ENCODE peak calls at places on chromosomes 5 and 9, in eight cellular contexts. One of them, this sample, is unnamed.

GRCh38 chr5:76249601-76250000 is 153.5 kb upstream of the IQGAP2 start:
- DNase-seq in foreskin fibroblast: no peak
- DNase-seq in pancreas: no peak
- DNase-seq in Peyer's patch: no peak
- DNase-seq in stomach: no peak
- DNase-seq in right lobe of liver: no peak
- DNase-seq in right atrium auricular region: no peak
- DNase-seq in CD8-positive, alpha-beta T cell: no peak
- DNase-seq in this sample: no peak

GRCh38 chr9:27162045-27162444 is 53.0 kb downstream of the TEK start:
- DNase-seq in CD8-positive, alpha-beta T cell: no peak
- DNase-seq in pancreas: no peak
- DNase-seq in right atrium auricular region: no peak
- DNase-seq in foreskin fibroblast: no peak
- DNase-seq in stomach: no peak
- DNase-seq in right lobe of liver: no peak
- DNase-seq in Peyer's patch: no peak
- DNase-seq in this sample: no peak

GRCh38 chr9:85004818-85005413 is 335.4 kb downstream of the NTRK2 start:
- DNase-seq in stomach: no peak
- DNase-seq in pancreas: no peak
- DNase-seq in Peyer's patch: no peak
- DNase-seq in foreskin fibroblast: no peak
- DNase-seq in right atrium auricular region: no peak
- DNase-seq in CD8-positive, alpha-beta T cell: no peak
- DNase-seq in right lobe of liver: no peak
- DNase-seq in this sample: no peak

GRCh38 chr9:100690438-100690837 is 112.6 kb downstream of the CAVIN4 start:
- DNase-seq in right lobe of liver: no peak
- DNase-seq in pancreas: no peak
- DNase-seq in right atrium auricular region: no peak
- DNase-seq in stomach: no peak
- DNase-seq in CD8-positive, alpha-beta T cell: no peak
- DNase-seq in Peyer's patch: no peak
- DNase-seq in foreskin fibroblast: no peak
- DNase-seq in this sample: no peak

GRCh38 chr5:142587354-142587965 is 98.4 kb downstream of the FGF1 start:
- DNase-seq in right lobe of liver: no peak
- DNase-seq in pancreas: no peak
- DNase-seq in Peyer's patch: no peak
- DNase-seq in stomach: peak
- DNase-seq in CD8-positive, alpha-beta T cell: no peak
- DNase-seq in right atrium auricular region: no peak
- DNase-seq in foreskin fibroblast: peak
- DNase-seq in this sample: no peak

GRCh38 chr5:36422957-36423356 is 121.3 kb upstream of the RANBP3L start:
- DNase-seq in Peyer's patch: no peak
- DNase-seq in foreskin fibroblast: no peak
- DNase-seq in CD8-positive, alpha-beta T cell: no peak
- DNase-seq in stomach: no peak
- DNase-seq in pancreas: no peak
- DNase-seq in right lobe of liver: no peak
- DNase-seq in right atrium auricular region: no peak
- DNase-seq in this sample: no peak

GRCh38 chr5:55172051-55172899 is 702 bp downstream of the CDC20B start:
- DNase-seq in Peyer's patch: peak
- DNase-seq in right atrium auricular region: no peak
- DNase-seq in foreskin fibroblast: peak
- DNase-seq in CD8-positive, alpha-beta T cell: peak
- DNase-seq in stomach: peak
- DNase-seq in right lobe of liver: peak
- DNase-seq in pancreas: no peak
- DNase-seq in this sample: peak

GRCh38 chr9:102867488-102867887 is 127.6 kb upstream of the CYLC2 start:
- DNase-seq in Peyer's patch: no peak
- DNase-seq in CD8-positive, alpha-beta T cell: no peak
- DNase-seq in foreskin fibroblast: no peak
- DNase-seq in pancreas: no peak
- DNase-seq in right atrium auricular region: no peak
- DNase-seq in stomach: no peak
- DNase-seq in right lobe of liver: no peak
- DNase-seq in this sample: no peak

GRCh38 chr5:122121782-122122465 is 7.4 kb upstream of the ZNF474 start:
- DNase-seq in foreskin fibroblast: peak
- DNase-seq in Peyer's patch: no peak
- DNase-seq in stomach: no peak
- DNase-seq in right lobe of liver: no peak
- DNase-seq in CD8-positive, alpha-beta T cell: no peak
- DNase-seq in pancreas: no peak
- DNase-seq in right atrium auricular region: no peak
- DNase-seq in this sample: no peak

GRCh38 chr5:36177715-36178556 is 26.0 kb downstream of the SKP2 start:
- DNase-seq in Peyer's patch: no peak
- DNase-seq in right atrium auricular region: no peak
- DNase-seq in stomach: no peak
- DNase-seq in pancreas: no peak
- DNase-seq in right lobe of liver: no peak
- DNase-seq in CD8-positive, alpha-beta T cell: no peak
- DNase-seq in foreskin fibroblast: peak
- DNase-seq in this sample: peak

GRCh38 chr5:131462479-131462878 is 172.6 kb downstream of the RAPGEF6 start:
- DNase-seq in Peyer's patch: no peak
- DNase-seq in foreskin fibroblast: no peak
- DNase-seq in right lobe of liver: no peak
- DNase-seq in stomach: no peak
- DNase-seq in right atrium auricular region: no peak
- DNase-seq in CD8-positive, alpha-beta T cell: no peak
- DNase-seq in pancreas: no peak
- DNase-seq in this sample: no peak

GRCh38 chr9:123611228-123611627 is 255.2 kb downstream of the CRB2 start:
- DNase-seq in right atrium auricular region: no peak
- DNase-seq in Peyer's patch: no peak
- DNase-seq in foreskin fibroblast: peak
- DNase-seq in pancreas: no peak
- DNase-seq in CD8-positive, alpha-beta T cell: no peak
- DNase-seq in right lobe of liver: no peak
- DNase-seq in stomach: no peak
- DNase-seq in this sample: peak

GRCh38 chr9:135136991-135137390 is 49.5 kb downstream of the OLFM1 start:
- DNase-seq in foreskin fibroblast: no peak
- DNase-seq in pancreas: no peak
- DNase-seq in stomach: no peak
- DNase-seq in Peyer's patch: no peak
- DNase-seq in right atrium auricular region: no peak
- DNase-seq in CD8-positive, alpha-beta T cell: no peak
- DNase-seq in right lobe of liver: no peak
- DNase-seq in this sample: no peak
- H3K4me3 ChIP-seq in foreskin fibroblast: no peak
- H3K4me3 ChIP-seq in pancreas: no peak
- H3K4me3 ChIP-seq in stomach: no peak
- H3K4me3 ChIP-seq in Peyer's patch: no peak
- H3K4me3 ChIP-seq in right atrium auricular region: no peak
- H3K4me3 ChIP-seq in CD8-positive, alpha-beta T cell: no peak
- H3K4me3 ChIP-seq in right lobe of liver: no peak
- H3K4me3 ChIP-seq in this sample: no peak

DNA sequence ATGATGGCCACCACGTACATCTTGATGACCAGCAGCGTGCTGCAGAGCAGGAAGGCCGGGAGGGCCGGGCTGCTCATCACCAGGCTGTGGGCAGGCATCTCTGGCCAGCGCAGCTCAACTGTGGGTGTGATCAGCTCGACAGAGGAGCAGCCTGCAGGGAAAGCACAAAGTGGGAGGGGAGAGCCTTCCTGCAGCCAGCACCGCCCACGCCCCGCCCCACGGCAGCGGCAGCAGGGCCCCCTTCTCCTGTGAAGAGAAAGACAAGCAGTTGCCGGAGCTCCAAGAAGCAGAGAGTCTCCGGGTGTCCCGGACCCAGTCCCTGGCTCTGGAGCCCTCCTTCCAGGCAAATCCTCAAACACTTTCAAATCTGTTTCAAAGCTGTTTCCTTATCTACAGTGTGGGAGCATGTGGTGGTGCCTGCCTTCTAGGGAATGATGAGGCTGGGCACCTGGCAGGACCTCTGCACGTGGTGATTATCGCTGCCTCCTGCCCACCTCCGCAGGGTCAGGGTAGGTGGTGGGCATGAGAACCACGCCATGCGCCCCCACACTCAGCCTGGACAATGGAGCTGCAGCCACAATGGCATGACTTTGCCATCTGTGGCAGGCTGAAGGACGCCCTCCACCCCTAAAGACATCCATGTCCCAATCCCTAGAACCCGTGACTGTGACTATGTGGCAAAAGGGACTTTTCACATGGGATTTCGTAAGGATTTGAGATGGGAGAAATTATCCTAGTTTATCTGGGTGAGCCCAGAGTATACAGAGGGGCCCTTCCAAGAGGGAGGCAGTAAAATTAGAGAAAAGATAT is at the start of gene PTGES:
- DNase-seq in stomach: peak
- DNase-seq in foreskin fibroblast: peak
- DNase-seq in CD8-positive, alpha-beta T cell: peak
- DNase-seq in Peyer's patch: peak
- DNase-seq in right lobe of liver: no peak
- DNase-seq in pancreas: peak
- DNase-seq in right atrium auricular region: peak
- DNase-seq in this sample: peak
- TF ChIP-seq CTCF in stomach: no peak
- TF ChIP-seq CTCF in foreskin fibroblast: no peak
- TF ChIP-seq CTCF in CD8-positive, alpha-beta T cell: no peak
- TF ChIP-seq CTCF in Peyer's patch: no peak
- TF ChIP-seq CTCF in right lobe of liver: no peak
- TF ChIP-seq CTCF in pancreas: no peak
- TF ChIP-seq CTCF in right atrium auricular region: no peak
- TF ChIP-seq CTCF in this sample: no peak

GRCh38 chr5:151686673-151687378 is at the start of gene SPARC:
- DNase-seq in Peyer's patch: peak
- DNase-seq in pancreas: peak
- DNase-seq in right lobe of liver: peak
- DNase-seq in CD8-positive, alpha-beta T cell: no peak
- DNase-seq in foreskin fibroblast: peak
- DNase-seq in right atrium auricular region: peak
- DNase-seq in stomach: no peak
- DNase-seq in this sample: peak
- H3K4me3 ChIP-seq in Peyer's patch: peak
- H3K4me3 ChIP-seq in pancreas: peak
- H3K4me3 ChIP-seq in right lobe of liver: peak
- H3K4me3 ChIP-seq in CD8-positive, alpha-beta T cell: no peak
- H3K4me3 ChIP-seq in foreskin fibroblast: peak
- H3K4me3 ChIP-seq in right atrium auricular region: peak
- H3K4me3 ChIP-seq in stomach: peak
- H3K4me3 ChIP-seq in this sample: peak

GRCh38 chr9:130370226-130370625 is 74.5 kb upstream of the ASS1 start:
- DNase-seq in Peyer's patch: no peak
- DNase-seq in CD8-positive, alpha-beta T cell: no peak
- DNase-seq in right atrium auricular region: no peak
- DNase-seq in foreskin fibroblast: no peak
- DNase-seq in right lobe of liver: no peak
- DNase-seq in stomach: no peak
- DNase-seq in pancreas: no peak
- DNase-seq in this sample: no peak

GRCh38 chr9:130366072-130366471 is 78.7 kb upstream of the ASS1 start:
- DNase-seq in right lobe of liver: no peak
- DNase-seq in right atrium auricular region: no peak
- DNase-seq in CD8-positive, alpha-beta T cell: no peak
- DNase-seq in stomach: no peak
- DNase-seq in Peyer's patch: no peak
- DNase-seq in pancreas: no peak
- DNase-seq in foreskin fibroblast: no peak
- DNase-seq in this sample: no peak

GRCh38 chr9:130366888-130367550 is 77.7 kb upstream of the ASS1 start:
- DNase-seq in foreskin fibroblast: no peak
- DNase-seq in pancreas: no peak
- DNase-seq in stomach: no peak
- DNase-seq in right lobe of liver: no peak
- DNase-seq in right atrium auricular region: no peak
- DNase-seq in Peyer's patch: no peak
- DNase-seq in CD8-positive, alpha-beta T cell: no peak
- DNase-seq in this sample: no peak

GRCh38 chr9:130371196-130371966 is 73.4 kb upstream of the ASS1 start:
- DNase-seq in CD8-positive, alpha-beta T cell: no peak
- DNase-seq in Peyer's patch: no peak
- DNase-seq in foreskin fibroblast: no peak
- DNase-seq in right atrium auricular region: no peak
- DNase-seq in pancreas: no peak
- DNase-seq in stomach: no peak
- DNase-seq in right lobe of liver: no peak
- DNase-seq in this sample: no peak

GRCh38 chr9:130368631-130369103 is 76.1 kb upstream of the ASS1 start:
- DNase-seq in CD8-positive, alpha-beta T cell: no peak
- DNase-seq in Peyer's patch: no peak
- DNase-seq in right lobe of liver: no peak
- DNase-seq in stomach: no peak
- DNase-seq in right atrium auricular region: no peak
- DNase-seq in pancreas: no peak
- DNase-seq in foreskin fibroblast: no peak
- DNase-seq in this sample: no peak
- TF ChIP-seq CTCF in CD8-positive, alpha-beta T cell: no peak
- TF ChIP-seq CTCF in Peyer's patch: no peak
- TF ChIP-seq CTCF in right lobe of liver: no peak
- TF ChIP-seq CTCF in stomach: no peak
- TF ChIP-seq CTCF in right atrium auricular region: no peak
- TF ChIP-seq CTCF in pancreas: no peak
- TF ChIP-seq CTCF in foreskin fibroblast: no peak
- TF ChIP-seq CTCF in this sample: peak

GRCh38 chr9:82511626-82512025 is 523.1 kb downstream of the SPATA31D1 start:
- DNase-seq in right atrium auricular region: no peak
- DNase-seq in pancreas: no peak
- DNase-seq in stomach: no peak
- DNase-seq in right lobe of liver: no peak
- DNase-seq in Peyer's patch: no peak
- DNase-seq in foreskin fibroblast: no peak
- DNase-seq in CD8-positive, alpha-beta T cell: no peak
- DNase-seq in this sample: no peak

GRCh38 chr9:82512724-82513123 is 524.2 kb downstream of the SPATA31D1 start:
- DNase-seq in pancreas: no peak
- DNase-seq in CD8-positive, alpha-beta T cell: no peak
- DNase-seq in Peyer's patch: no peak
- DNase-seq in foreskin fibroblast: no peak
- DNase-seq in right lobe of liver: no peak
- DNase-seq in stomach: no peak
- DNase-seq in right atrium auricular region: no peak
- DNase-seq in this sample: no peak

GRCh38 chr9:82513976-82514735 is 525.6 kb downstream of the SPATA31D1 start:
- DNase-seq in stomach: no peak
- DNase-seq in pancreas: no peak
- DNase-seq in right atrium auricular region: no peak
- DNase-seq in Peyer's patch: no peak
- DNase-seq in right lobe of liver: no peak
- DNase-seq in CD8-positive, alpha-beta T cell: no peak
- DNase-seq in foreskin fibroblast: no peak
- DNase-seq in this sample: no peak

GRCh38 chr9:82513242-82513750 is 524.7 kb downstream of the SPATA31D1 start:
- DNase-seq in pancreas: no peak
- DNase-seq in stomach: no peak
- DNase-seq in CD8-positive, alpha-beta T cell: no peak
- DNase-seq in right lobe of liver: no peak
- DNase-seq in right atrium auricular region: no peak
- DNase-seq in Peyer's patch: no peak
- DNase-seq in foreskin fibroblast: peak
- DNase-seq in this sample: no peak
- H3K4me3 ChIP-seq in pancreas: no peak
- H3K4me3 ChIP-seq in stomach: no peak
- H3K4me3 ChIP-seq in CD8-positive, alpha-beta T cell: no peak
- H3K4me3 ChIP-seq in right lobe of liver: no peak
- H3K4me3 ChIP-seq in right atrium auricular region: no peak
- H3K4me3 ChIP-seq in Peyer's patch: no peak
- H3K4me3 ChIP-seq in foreskin fibroblast: no peak
- H3K4me3 ChIP-seq in this sample: no peak